ENCODE peak calls at places on chromosomes 1 and 21, in seven cellular contexts. G, I, R, W, Z, B and M are unnamed samples.

GRCh38 chr1:8717148-8717547 is 100.3 kb downstream of the RERE start:
- DNase-seq in G (no peak), I (no peak), R (no peak), W (no peak), Z (no peak), B (no peak), M (no peak)

GRCh38 chr1:88204111-88204510 is 480.0 kb upstream of the PKN2 start:
- DNase-seq in G (no peak), I (no peak), R (no peak), W (no peak), Z (no peak), B (no peak), M (no peak)

GRCh38 chr1:2322065-2322571 is 69.2 kb downstream of the MORN1 start:
- DNase-seq in G (no peak), I (peak; percentile 79), R (peak; percentile 64), W (no peak), Z (no peak), B (peak; percentile 91), M (no peak)

GRCh38 chr21:42527489-42528158 is 14.0 kb downstream of the SLC37A1 start:
- DNase-seq in G (no peak), I (no peak), R (no peak), W (peak; percentile 84), Z (peak; percentile 27), B (peak; percentile 37), M (no peak)

GRCh38 chr1:115299266-115299665 is 38.8 kb downstream of the NGF start:
- DNase-seq in G (no peak), I (no peak), R (no peak), W (no peak), Z (no peak), B (no peak), M (no peak)

GRCh38 chr1:93607814-93608187 is 73.8 kb downstream of the BCAR3 start:
- DNase-seq in G (no peak), I (no peak), R (no peak), W (no peak), Z (no peak), B (no peak), M (no peak)

GRCh38 chr1:184954232-184954995 is 19.9 kb downstream of the NIBAN1 start:
- DNase-seq in G (no peak), I (no peak), R (no peak), W (no peak), Z (no peak), B (no peak), M (no peak)

GRCh38 chr1:87450615-87451209 is 122.0 kb downstream of the LMO4 start:
- DNase-seq in G (no peak), I (no peak), R (peak; percentile 29), W (peak; percentile 4), Z (peak; percentile 19), B (no peak), M (no peak)

GRCh38 chr1:2300851-2301606 is 72.9 kb downstream of the SKI start:
- DNase-seq in G (no peak), I (peak; percentile 84), R (peak; percentile 74), W (peak; percentile 97), Z (peak; percentile 96), B (peak; percentile 94), M (no peak)

GRCh38 chr1:246506440-246506784 is 667 bp downstream of the SMYD3 start:
- DNase-seq in G (peak; percentile 32), I (no peak), R (no peak), W (no peak), Z (no peak), B (no peak), M (no peak)

GRCh38 chr1:149844096-149844495 is 55.3 kb upstream of the BOLA1 start:
- DNase-seq in G (peak; percentile 10), I (no peak), R (no peak), W (peak; percentile 3), Z (no peak), B (no peak), M (no peak)

GRCh38 chr1:44507490-44508396 is 102.7 kb downstream of the RNF220 start:
- DNase-seq in G (no peak), I (no peak), R (no peak), W (no peak), Z (no peak), B (no peak), M (no peak)

GRCh38 chr1:50424045-50424939 is 1.0 kb upstream of the DMRTA2 start:
- DNase-seq in G (no peak), I (no peak), R (no peak), W (no peak), Z (no peak), B (no peak), M (no peak)

GRCh38 chr1:180610556-180611015 is 21.2 kb upstream of the XPR1 start:
- DNase-seq in G (peak; percentile 72), I (no peak), R (no peak), W (no peak), Z (no peak), B (no peak), M (no peak)

GRCh38 chr1:8082945-8083344 is 56.8 kb upstream of the ERRFI1 start:
- DNase-seq in G (no peak), I (no peak), R (no peak), W (no peak), Z (no peak), B (no peak), M (no peak)

GRCh38 chr1:1164361-1164700 is 9.3 kb upstream of the TTLL10 start:
- DNase-seq in G (no peak), I (no peak), R (no peak), W (no peak), Z (no peak), B (no peak), M (no peak)

GRCh38 chr1:210598135-210598652 is 269.5 kb downstream of the HHAT start:
- DNase-seq in G (no peak), I (peak; percentile 24), R (no peak), W (no peak), Z (no peak), B (no peak), M (no peak)
- H3K4me3 ChIP-seq in G (no peak overlapping the region), I (no peak overlapping the region), R (no peak overlapping the region), W (no peak overlapping the region), Z (no peak overlapping the region), B (no peak overlapping the region), M (no peak overlapping the region)

DNA sequence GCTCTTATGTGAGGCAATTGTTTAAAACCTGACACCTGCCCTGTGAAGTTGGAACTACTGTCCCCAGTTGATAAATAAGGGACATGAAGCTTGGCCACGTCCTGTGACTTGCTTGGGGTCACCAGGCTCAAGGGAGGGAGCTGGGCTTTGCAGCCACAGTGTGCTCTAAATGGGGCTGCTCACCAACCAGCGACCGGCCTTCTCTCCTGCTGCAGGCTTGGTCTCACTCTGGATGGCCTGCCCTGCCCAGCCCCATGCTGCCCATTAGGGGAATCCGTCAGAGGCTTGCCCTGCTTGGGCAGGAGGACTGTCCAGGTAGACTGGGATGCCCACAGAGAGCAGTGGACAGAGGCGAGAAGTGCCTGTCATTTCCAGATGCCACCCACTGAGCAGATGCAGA is 1.3 kb upstream of the CENPS start:
- DNase-seq in G (no peak), I (no peak), R (no peak), W (no peak), Z (no peak), B (no peak), M (no peak)
- H3K27ac ChIP-seq in G (no peak overlapping the region), I (no peak overlapping the region), R (no peak overlapping the region), W (no peak overlapping the region), Z (no peak overlapping the region), B (no peak overlapping the region), M (no peak overlapping the region)

GRCh38 chr1:112704511-112704907 is 2.4 kb downstream of the RHOC start:
- DNase-seq in G (no peak), I (no peak), R (no peak), W (no peak), Z (no peak), B (peak; percentile 79), M (no peak)
- H3K4me3 ChIP-seq in G (peak overlapping the region; percentile 94), I (peak overlapping the region; percentile 18), R (peak overlapping the region; percentile 95), W (peak overlapping the region; percentile 35), Z (peak overlapping the region; percentile 33), B (peak overlapping the region; percentile 94), M (no peak overlapping the region)

DNA sequence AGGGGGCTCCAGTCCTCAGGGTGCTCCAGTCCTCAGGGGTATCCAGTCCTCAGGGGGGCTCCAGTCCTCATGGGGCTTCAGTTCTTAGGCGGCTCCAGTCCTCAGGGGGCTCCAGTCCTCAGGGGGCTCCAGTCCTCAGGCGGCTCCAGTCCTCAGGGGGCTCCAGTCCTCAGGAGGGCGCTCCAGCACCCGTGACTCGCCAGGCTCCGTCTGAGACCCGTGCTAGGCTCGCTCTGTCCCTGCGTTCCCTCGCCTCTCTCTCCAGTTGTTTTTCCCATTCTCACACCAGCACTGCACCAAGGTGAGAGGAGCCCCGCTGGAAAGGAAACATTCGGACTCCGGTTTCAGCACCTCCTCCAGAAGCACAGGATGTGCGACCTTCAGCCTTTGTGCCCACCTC is 9.4 kb upstream of the OR2M2 start:
- DNase-seq in G (no peak), I (no peak), R (no peak), W (no peak), Z (no peak), B (no peak), M (no peak)
- H3K27ac ChIP-seq in G (no peak overlapping the region), I (no peak overlapping the region), R (no peak overlapping the region), W (no peak overlapping the region), Z (no peak overlapping the region), B (no peak overlapping the region), M (no peak overlapping the region)

DNA sequence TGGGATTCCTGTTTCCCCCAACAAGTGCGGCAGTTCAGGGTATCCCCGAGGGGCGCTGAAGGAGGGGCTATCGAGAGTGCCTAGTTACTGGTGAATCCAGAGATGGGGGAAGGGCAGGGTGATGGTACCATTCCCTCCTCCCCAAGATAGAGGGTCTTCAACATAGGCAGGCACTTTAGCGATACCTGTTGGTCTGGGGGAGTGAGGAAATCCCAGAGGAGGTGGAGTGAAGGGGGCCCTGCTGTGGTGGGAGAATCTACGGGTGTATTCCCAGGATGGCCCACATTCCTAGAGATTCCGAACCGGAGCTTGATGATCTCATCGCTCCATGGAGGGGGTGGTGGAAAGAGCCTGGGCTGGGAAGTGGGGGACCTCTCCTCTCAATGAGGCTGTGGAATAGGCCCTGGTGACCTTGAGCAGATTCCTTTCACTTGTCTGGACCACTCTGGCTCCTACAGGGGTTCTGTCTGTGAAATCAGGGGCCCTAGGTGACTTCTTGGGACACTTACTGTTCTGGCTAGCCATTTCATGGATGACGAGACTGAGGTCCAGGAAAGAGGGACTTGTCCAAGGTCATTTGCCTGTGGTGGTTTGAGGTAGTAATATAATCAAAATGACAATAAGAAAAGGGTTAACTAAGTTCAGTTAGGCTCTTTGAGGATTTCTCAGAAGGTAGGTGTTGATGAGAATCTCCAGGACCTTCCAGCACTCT is 52.7 kb upstream of the SYNC start:
- DNase-seq in G (no peak), I (no peak), R (no peak), W (no peak), Z (no peak), B (no peak), M (no peak)
- H3K4me3 ChIP-seq in G (peak overlapping the region; percentile 61), I (no peak overlapping the region), R (peak overlapping the region; percentile 72), W (no peak overlapping the region), Z (no peak overlapping the region), B (peak overlapping the region; percentile 80), M (peak overlapping the region; percentile 80)